ENCODE peak calls at places on chromosomes 16 and 17, in four cellular contexts. J, R, W and B are unnamed samples.

GRCh38 chr17:38725066-38725465 is 5.1 kb upstream of the CISD3 start:
- DNase-seq in J (no peak), R (no peak), W (no peak), B (no peak)

GRCh38 chr16:10961231-10961630 is 16.9 kb downstream of the CLEC16A start:
- DNase-seq in J (no peak), R (peak), W (peak), B (no peak)

GRCh38 chr16:11162571-11163268 is 93.3 kb downstream of the SOCS1 start:
- DNase-seq in J (no peak), R (no peak), W (no peak), B (no peak)

GRCh38 chr16:70437582-70438324 is 1.1 kb downstream of the ST3GAL2 start:
- DNase-seq in J (no peak), R (no peak), W (peak), B (no peak)

GRCh38 chr17:30920683-30921543 is 832 bp upstream of the ADAP2 start:
- DNase-seq in J (no peak), R (peak), W (no peak), B (no peak)

GRCh38 chr17:28963212-28963611 is 11.9 kb upstream of the PHF12 start:
- DNase-seq in J (no peak), R (no peak), W (no peak), B (no peak)

GRCh38 chr17:11279776-11280344 is 38.8 kb downstream of the SHISA6 start:
- DNase-seq in J (no peak), R (no peak), W (no peak), B (no peak)

GRCh38 chr16:68756250-68757051 is 19.4 kb downstream of the CDH1 start:
- DNase-seq in J (no peak), R (no peak), W (peak), B (no peak)

GRCh38 chr16:3938843-3939624 is 58.5 kb upstream of the CREBBP start:
- DNase-seq in J (no peak), R (peak), W (peak), B (no peak)

GRCh38 chr16:11425140-11425539 is 79.9 kb downstream of the RMI2 start:
- DNase-seq in J (no peak), R (no peak), W (no peak), B (no peak)

DNA sequence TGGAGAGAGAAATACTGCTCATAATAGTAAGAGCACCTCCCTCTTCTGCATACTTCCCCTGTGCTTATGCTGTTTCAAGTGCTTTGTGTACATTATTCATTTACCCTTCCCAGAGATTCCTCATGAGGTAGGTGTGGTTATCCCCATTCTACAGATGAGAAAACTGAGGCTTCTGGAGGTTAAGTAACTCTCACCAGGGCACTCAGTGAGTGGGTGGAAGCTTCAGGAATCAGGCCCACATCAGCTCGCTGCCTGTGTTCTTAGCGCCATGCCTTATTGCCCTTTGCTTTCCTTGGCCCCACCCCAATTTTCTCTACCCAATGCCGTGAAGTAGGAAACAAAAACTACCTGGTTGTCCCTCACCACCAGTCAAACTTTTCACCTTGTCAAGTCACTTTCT is 18.1 kb upstream of the ITGB3 start:
- DNase-seq in J (no peak), R (no peak), W (no peak), B (no peak)
- TF ChIP-seq CTCF in J (no peak), R (no peak), W (no peak), B (no peak)

GRCh38 chr17:7058831-7059447 is 15.0 kb upstream of the SLC16A11 start:
- DNase-seq in J (no peak), R (no peak), W (peak), B (no peak)
- TF ChIP-seq CTCF in J (no peak), R (no peak), W (no peak), B (no peak)

GRCh38 chr16:47019563-47019962 is 46.1 kb upstream of the DNAJA2 start:
- DNase-seq in J (no peak), R (no peak), W (peak), B (no peak)
- TF ChIP-seq CTCF in J (no peak), R (no peak), W (peak), B (no peak)

DNA sequence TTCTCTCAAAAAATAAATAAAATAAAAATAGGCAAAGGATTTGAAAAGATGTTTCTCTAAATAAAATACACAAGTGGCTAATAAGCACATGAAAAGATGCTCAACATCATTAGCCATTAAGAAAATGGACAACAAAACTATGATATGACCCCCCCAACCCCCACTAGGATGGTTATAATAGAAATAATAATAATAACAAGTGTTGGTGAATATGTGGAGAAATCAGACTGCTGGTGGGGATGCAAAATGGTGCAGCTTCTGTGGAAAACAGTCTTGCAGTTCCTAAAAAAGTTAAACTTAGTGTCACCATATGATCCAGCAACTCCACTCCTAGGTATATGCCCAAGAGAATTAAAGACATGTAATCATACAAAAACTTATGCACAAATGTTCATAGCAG is 9.0 kb upstream of the MYCBPAP start:
- DNase-seq in J (no peak), R (no peak), W (no peak), B (no peak)
- TF ChIP-seq CTCF in J (no peak), R (no peak), W (no peak), B (no peak)

GRCh38 chr17:6408271-6408670 is 26.6 kb downstream of the AIPL1 start:
- DNase-seq in J (no peak), R (no peak), W (no peak), B (no peak)

GRCh38 chr17:6415616-6416015 is 19.3 kb downstream of the AIPL1 start:
- DNase-seq in J (no peak), R (no peak), W (no peak), B (no peak)

DNA sequence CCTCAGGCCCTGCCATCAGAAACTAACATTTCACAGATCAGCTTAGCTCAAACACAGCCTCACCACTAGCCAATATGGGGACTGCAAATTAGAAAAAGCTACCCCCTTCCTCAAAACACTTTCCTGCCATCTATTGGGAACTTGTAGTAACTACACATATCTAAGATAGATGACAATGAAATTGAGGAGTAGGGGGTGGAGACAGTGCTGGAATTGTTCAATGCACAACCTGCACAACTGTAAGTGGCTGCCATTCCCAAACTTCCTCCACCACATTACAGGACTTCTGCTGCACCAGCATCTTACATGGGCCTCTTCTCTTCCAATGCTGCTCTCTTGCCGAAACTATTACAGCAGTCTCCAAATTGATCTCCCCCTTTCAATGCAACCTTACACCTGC is 21.8 kb downstream of the AIPL1 start:
- DNase-seq in J (no peak), R (no peak), W (peak), B (no peak)
- TF ChIP-seq CTCF in J (no peak), R (peak), W (peak), B (no peak)

DNA sequence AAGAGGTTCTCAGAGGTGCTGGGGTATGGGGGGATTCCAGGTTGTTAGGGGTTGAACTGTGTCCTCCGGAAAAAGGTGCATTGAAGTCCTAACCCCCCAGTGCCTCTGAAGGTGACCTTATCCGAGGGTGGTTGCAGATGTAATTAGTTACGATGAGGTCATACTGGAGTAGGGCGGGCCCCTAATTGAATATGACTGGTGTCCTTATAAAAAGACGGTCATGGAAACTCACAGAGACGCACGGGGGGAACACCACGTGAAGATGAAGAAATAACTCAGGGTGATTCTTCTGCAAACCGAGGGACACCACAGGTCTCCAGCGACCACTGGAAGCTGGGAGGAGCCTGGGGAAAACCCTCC is 205.9 kb downstream of the FOXL1 start:
- DNase-seq in J (no peak), R (no peak), W (no peak), B (no peak)
- TF ChIP-seq CTCF in J (no peak), R (no peak), W (no peak), B (no peak)

DNA sequence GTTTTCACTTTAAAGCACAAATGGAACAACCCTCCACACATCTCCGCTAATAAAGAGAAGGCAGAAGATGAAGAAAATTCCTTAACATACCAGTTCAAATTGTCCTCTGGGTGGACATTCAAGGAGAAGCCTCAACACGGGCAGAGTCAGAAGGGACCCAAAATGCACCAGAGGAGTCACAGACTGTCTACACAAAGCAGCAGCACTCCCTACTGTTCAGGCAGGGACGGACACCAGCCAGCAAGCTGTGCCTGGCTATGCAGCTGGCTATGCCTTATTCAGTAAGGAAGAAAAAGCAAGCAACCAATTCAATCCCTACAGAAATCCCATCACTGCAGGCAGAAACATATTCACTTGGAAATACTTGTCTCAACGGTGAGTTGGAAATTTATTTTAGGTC is 8.1 kb downstream of the DNAJC7 start:
- DNase-seq in J (no peak), R (no peak), W (no peak), B (no peak)
- TF ChIP-seq CTCF in J (no peak), R (no peak), W (peak), B (no peak)

GRCh38 chr16:35391328-35391727 is 1931.9 kb downstream of the TP53TG3F start:
- DNase-seq in J (no peak), R (no peak), W (peak), B (no peak)
- TF ChIP-seq CTCF in J (peak), R (peak), W (peak), B (no peak)